ENCODE peak calls at places on chromosomes 11 and 22, in six cellular contexts. D, B, R, M, A and L are unnamed samples.

GRCh38 chr11:64553554-64554201 is 37.3 kb upstream of the SLC22A12 start:
- DNase-seq in A (peak; percentile 72), M (peak; percentile 52), D (no peak), B (peak; percentile 80), R (peak; percentile 46), L (peak; percentile 42)

GRCh38 chr11:134543144-134544044 is 131.4 kb upstream of the B3GAT1 start:
- DNase-seq in D (peak; percentile 53), B (no peak), R (no peak), M (no peak), A (no peak), L (no peak)

GRCh38 chr22:42369250-42370041 is 62.8 kb downstream of the NFAM1 start:
- DNase-seq in M (peak; percentile 90), D (peak; percentile 89), R (peak; percentile 83), A (peak; percentile 93), B (peak; percentile 95), L (peak; percentile 83)

GRCh38 chr11:23976776-23977380 is 520.0 kb upstream of the LUZP2 start:
- DNase-seq in B (no peak), A (peak; percentile 38), D (no peak), R (peak; percentile 63), M (peak; percentile 53), L (peak; percentile 78)

GRCh38 chr11:20127671-20128527 is 32.4 kb downstream of the DBX1 start:
- DNase-seq in R (peak; percentile 66), D (no peak), B (peak; percentile 88), A (peak; percentile 87), M (peak; percentile 68), L (peak; percentile 71)

GRCh38 chr11:45926536-45927331 is 4.3 kb downstream of the LARGE2 start:
- DNase-seq in B (peak; percentile 55), A (no peak), M (no peak), R (no peak), D (no peak), L (no peak)

GRCh38 chr11:60786811-60787567 is 1.9 kb downstream of the MS4A10 start:
- DNase-seq in R (peak; percentile 63), D (no peak), M (peak; percentile 70), A (peak; percentile 89), B (no peak), L (peak; percentile 64)

GRCh38 chr11:57323503-57324153 is 1.1 kb downstream of the TNKS1BP1 start:
- DNase-seq in M (no peak), B (no peak), A (peak; percentile 66), R (peak; percentile 54), D (no peak), L (peak; percentile 29)

GRCh38 chr11:65355776-65356393 is 1.3 kb downstream of the TIGD3 start:
- DNase-seq in A (peak; percentile 73), B (peak; percentile 74), R (peak; percentile 48), D (no peak), M (peak; percentile 48), L (peak; percentile 36)

GRCh38 chr11:130762342-130763037 is 153.8 kb downstream of the SNX19 start:
- DNase-seq in A (no peak), B (no peak), M (no peak), R (no peak), D (peak; percentile 59), L (no peak)

GRCh38 chr11:66036334-66036710 is 10.0 kb upstream of the CATSPER1 start:
- DNase-seq in D (no peak), A (no peak), M (no peak), B (no peak), R (no peak), L (no peak)

GRCh38 chr22:49192180-49192856 is 635.4 kb downstream of the BRD1 start:
- DNase-seq in A (no peak), R (no peak), M (no peak), B (no peak), D (no peak), L (no peak)

GRCh38 chr22:48955351-48956311 is 872.0 kb downstream of the BRD1 start:
- DNase-seq in D (peak; percentile 59), A (no peak), M (no peak), B (peak; percentile 56), R (no peak), L (no peak)

GRCh38 chr11:97454988-97455387 is 1065.2 kb downstream of the JRKL start:
- DNase-seq in A (no peak), B (no peak), M (peak; percentile 6), D (no peak), R (no peak), L (peak; percentile 54)

GRCh38 chr11:120057595-120058581 is 80.0 kb downstream of the TRIM29 start:
- DNase-seq in A (no peak), B (no peak), R (peak; percentile 42), D (peak; percentile 60), M (no peak), L (no peak)

GRCh38 chr22:41447435-41448188 is 1.0 kb upstream of the TOB2 start:
- DNase-seq in R (peak; percentile 56), M (peak; percentile 68), B (peak; percentile 83), D (peak; percentile 88), A (peak; percentile 79), L (peak; percentile 68)

GRCh38 chr11:110182886-110183285 is 89.7 kb downstream of the ZC3H12C start:
- DNase-seq in R (peak; percentile 59), B (no peak), M (no peak), A (peak; percentile 85), D (no peak), L (peak; percentile 54)

GRCh38 chr11:17519031-17519430 is 25.2 kb downstream of the USH1C start:
- DNase-seq in A (no peak), M (no peak), D (no peak), B (no peak), R (no peak), L (no peak)

GRCh38 chr11:33941637-33942160 is 49.8 kb upstream of the LMO2 start:
- DNase-seq in D (no peak), B (no peak), M (peak; percentile 1), R (peak; percentile 11), A (peak; percentile 13), L (peak; percentile 57)

GRCh38 chr11:121802542-121802941 is 313.5 kb downstream of the BLID start:
- DNase-seq in A (peak; percentile 19), B (no peak), M (no peak), R (no peak), D (no peak), L (no peak)

DNA sequence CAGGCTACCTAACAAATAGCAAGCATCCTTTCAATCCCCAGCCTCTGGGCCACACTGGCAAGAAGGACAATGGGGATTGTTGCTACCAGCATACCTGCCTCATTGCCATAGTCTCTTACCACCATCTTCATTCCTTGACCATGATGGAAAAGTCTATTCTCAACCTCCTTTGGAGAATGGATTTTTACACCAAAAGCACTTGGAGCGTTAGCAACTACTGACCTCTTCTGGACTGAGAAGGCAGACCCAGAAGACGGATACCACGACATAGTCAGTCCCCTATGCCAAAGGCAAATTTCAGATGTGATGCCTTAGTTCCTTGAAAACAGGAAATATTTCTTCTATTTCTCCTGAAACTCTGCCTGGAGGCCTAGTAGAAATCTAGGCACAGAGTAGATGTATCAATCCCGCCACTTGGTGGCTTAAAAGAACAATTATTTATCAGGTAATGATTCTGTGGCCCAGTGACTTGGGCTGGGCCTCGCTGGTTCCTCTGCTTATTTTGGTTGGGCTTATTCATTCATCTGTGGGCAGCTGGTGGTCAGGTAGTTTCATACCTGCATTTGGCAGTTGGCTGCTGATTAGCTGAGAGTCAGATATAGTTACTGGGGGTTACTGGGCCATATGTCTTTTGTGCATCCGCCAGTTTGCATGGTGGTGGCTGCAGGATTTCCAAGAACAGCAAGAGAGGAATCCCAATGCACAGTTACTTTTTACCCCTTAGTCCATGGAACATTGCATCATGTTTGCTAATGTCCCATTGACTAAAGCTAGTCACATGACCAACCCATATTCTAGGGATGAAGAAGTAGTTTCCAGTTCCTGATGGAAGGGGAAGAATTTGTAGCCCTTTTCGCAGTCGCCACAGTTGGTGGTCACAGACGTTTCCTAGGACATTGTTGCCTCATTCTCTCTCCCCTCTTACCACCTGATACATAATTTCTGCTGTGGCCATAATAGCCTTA is 75.2 kb downstream of the DHCR7 start:
- DNase-seq in D (no peak), R (peak; percentile 42), M (peak; percentile 27), B (no peak), A (peak; percentile 58), L (peak; percentile 45)
- TF ChIP-seq CTCF in D (no peak), R (peak; percentile 73), M (peak; percentile 41), B (peak; percentile 36), A (peak; percentile 47), L (peak; percentile 64)

DNA sequence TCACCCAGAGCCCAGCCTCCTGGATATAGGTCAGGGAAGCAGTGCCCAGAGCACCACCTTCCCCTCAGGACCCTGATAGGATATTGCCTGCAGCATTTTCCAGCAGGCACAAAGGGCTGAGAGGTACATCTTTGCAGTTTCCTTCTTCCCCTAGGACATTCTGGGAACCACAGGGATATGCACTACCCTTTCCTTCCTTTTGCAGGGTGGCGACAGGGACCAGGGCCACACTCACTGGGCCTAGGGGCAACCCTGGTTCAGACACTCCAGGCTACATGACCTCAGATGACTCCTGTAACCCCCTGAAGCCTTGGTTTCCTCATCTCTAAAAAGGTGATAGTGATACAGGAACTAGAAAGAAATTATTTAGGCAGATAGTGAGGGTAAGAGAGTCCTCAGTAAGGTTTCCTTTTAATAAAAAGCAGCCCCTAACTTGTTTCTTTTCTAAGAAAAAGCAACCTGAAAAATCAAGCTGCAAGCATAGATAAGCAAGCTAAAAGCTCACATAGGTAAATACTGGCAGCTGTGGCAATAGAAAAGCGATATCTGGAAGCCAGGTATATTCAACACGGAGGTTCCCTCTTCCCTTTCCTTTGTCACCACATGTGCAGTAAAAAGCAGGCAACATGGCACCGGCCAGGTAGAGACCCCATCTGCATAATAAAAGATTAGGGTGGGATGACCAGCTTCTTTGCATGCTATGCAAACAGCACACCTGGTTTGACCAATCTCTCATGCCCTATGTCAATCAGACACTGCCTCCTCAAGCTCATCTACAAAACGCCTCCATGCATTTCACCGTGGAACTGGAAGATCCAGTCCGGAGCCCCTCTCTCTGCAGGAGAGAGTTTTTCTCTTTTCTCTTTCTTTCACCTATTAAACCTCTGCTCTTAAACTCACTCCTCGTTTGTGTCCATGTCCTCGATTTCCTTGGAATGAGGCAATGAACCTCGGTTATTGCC is 13.2 kb upstream of the MRGPRX2 start:
- DNase-seq in A (no peak), B (no peak), M (no peak), D (no peak), R (no peak), L (no peak)
- H3K4me3 ChIP-seq in A (no peak overlapping the region), B (no peak overlapping the region), M (no peak overlapping the region), D (no peak overlapping the region), R (no peak overlapping the region), L (no peak overlapping the region)

GRCh38 chr11:83674498-83674897 is 388.3 kb upstream of the CCDC90B start:
- DNase-seq in D (no peak), M (no peak), A (no peak), B (no peak), R (no peak), L (no peak)

GRCh38 chr11:83666149-83666548 is 380.0 kb upstream of the CCDC90B start:
- DNase-seq in A (no peak), B (no peak), M (no peak), D (no peak), R (no peak), L (no peak)

GRCh38 chr11:83676061-83676460 is 389.9 kb upstream of the CCDC90B start:
- DNase-seq in B (no peak), R (no peak), A (no peak), D (no peak), M (no peak), L (no peak)

DNA sequence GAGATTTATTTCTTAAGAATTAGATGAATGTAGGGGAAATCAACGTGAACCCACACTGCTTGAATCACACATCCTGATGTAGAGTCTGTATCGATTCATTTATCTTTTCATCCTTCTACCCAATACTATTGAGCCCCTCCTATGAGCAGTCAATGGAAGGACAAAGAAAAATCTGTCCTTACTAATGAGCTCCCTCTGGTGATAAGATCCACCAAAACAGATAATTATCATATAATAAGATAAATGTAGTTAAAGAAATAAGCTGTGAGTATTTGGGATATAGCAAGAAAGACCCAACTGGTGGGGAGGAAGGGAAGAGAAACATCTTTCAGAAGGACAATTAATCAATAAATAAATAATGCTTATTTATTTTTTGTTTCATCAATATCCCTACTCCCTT is 385.1 kb upstream of the CCDC90B start:
- DNase-seq in B (no peak), A (peak; percentile 18), D (no peak), R (peak; percentile 3), M (no peak), L (no peak)
- TF ChIP-seq CTCF in B (no peak), A (peak; percentile 7), D (no peak), R (peak; percentile 38), M (peak; percentile 15), L (no peak)

GRCh38 chr11:68685656-68686380 is 1.5 kb downstream of the GAL start:
- DNase-seq in M (no peak), D (no peak), B (no peak), R (no peak), A (no peak), L (no peak)
- H3K4me3 ChIP-seq in M (no peak overlapping the region), D (no peak overlapping the region), B (no peak overlapping the region), R (no peak overlapping the region), A (no peak overlapping the region), L (no peak overlapping the region)